ENCODE peak calls at places on chromosome 6, in seven cellular contexts. S is tibial nerve, G is stomach, A is heart left ventricle, U is spleen, X is uterus, Q is suprapubic skin. V is an unnamed sample. For H3K36me3, the result is how much of the 10 kb centered on the place peaks cover.

GRCh38 chr6:49300443-49300842 is 162.6 kb downstream of the MMUT start:
- DNase-seq in X (no peak), A (no peak), G (no peak), Q (no peak), U (no peak), S (no peak), V (no peak)

GRCh38 chr6:149045404-149045803 is 272.1 kb upstream of the TAB2 start:
- DNase-seq in G (no peak), U (no peak), X (no peak), A (no peak), S (no peak), Q (no peak), V (no peak)

GRCh38 chr6:68826501-68826900 is 191.4 kb downstream of the ADGRB3 start:
- DNase-seq in A (no peak), U (no peak), S (no peak), G (no peak), X (no peak), Q (no peak), V (no peak)

GRCh38 chr6:42406296-42407280 is 45.1 kb downstream of the TRERF1 start:
- DNase-seq in S (no peak), G (no peak), X (no peak), A (peak), U (no peak), Q (no peak), V (peak)

GRCh38 chr6:161736796-161737292 is 463.0 kb upstream of the AGPAT4 start:
- DNase-seq in S (no peak), Q (no peak), A (no peak), X (no peak), G (no peak), U (no peak), V (no peak)

GRCh38 chr6:150753404-150754184 is 111.9 kb upstream of the MTHFD1L start:
- DNase-seq in G (no peak), S (no peak), X (no peak), Q (no peak), U (no peak), A (no peak), V (no peak)

GRCh38 chr6:34490390-34491090 is 24.7 kb downstream of the PACSIN1 start:
- DNase-seq in S (no peak), U (peak), G (no peak), Q (no peak), A (no peak), X (no peak), V (no peak)

GRCh38 chr6:80642452-80642851 is 536.0 kb downstream of the BCKDHB start:
- DNase-seq in X (no peak), U (no peak), A (no peak), G (no peak), S (no peak), Q (no peak), V (no peak)

GRCh38 chr6:110708295-110708965 is 106.8 kb downstream of the CDK19 start:
- DNase-seq in X (no peak), S (no peak), Q (no peak), A (no peak), G (no peak), U (no peak), V (no peak)

GRCh38 chr6:33757113-33757512 is 10.4 kb upstream of the IP6K3 start:
- DNase-seq in A (no peak), X (no peak), S (no peak), G (no peak), Q (no peak), U (no peak), V (no peak)

GRCh38 chr6:41427642-41428401 is 92.4 kb downstream of the NCR2 start:
- DNase-seq in U (peak), X (peak), G (peak), Q (no peak), A (peak), S (no peak), V (peak)

GRCh38 chr6:35603326-35604202 is 85.2 kb downstream of the FKBP5 start:
- DNase-seq in X (no peak), Q (no peak), U (peak), S (no peak), G (no peak), A (no peak), V (no peak)

GRCh38 chr6:143513410-143513809 is 1.9 kb upstream of the FUCA2 start:
- DNase-seq in S (no peak), G (peak), U (peak), Q (no peak), X (no peak), A (peak), V (no peak)

GRCh38 chr6:144347933-144348332 is 62.8 kb downstream of the UTRN start:
- DNase-seq in X (no peak), G (no peak), A (no peak), S (no peak), Q (no peak), U (no peak), V (no peak)

GRCh38 chr6:168616807-168617756 is 176.1 kb downstream of the SMOC2 start:
- DNase-seq in Q (peak), X (no peak), S (peak), A (peak), G (no peak), U (no peak), V (peak)

GRCh38 chr6:3614918-3615317 is 136.6 kb downstream of the PXDC1 start:
- DNase-seq in U (no peak), A (no peak), S (no peak), G (no peak), X (no peak), Q (no peak), V (no peak)

GRCh38 chr6:150874184-150874583 is 8.7 kb downstream of the MTHFD1L start:
- DNase-seq in U (no peak), X (no peak), G (no peak), Q (peak), A (no peak), S (no peak), V (no peak)

GRCh38 chr6:14055541-14055940 is 62.0 kb upstream of the CD83 start:
- DNase-seq in Q (no peak), X (no peak), S (no peak), G (no peak), U (no peak), A (no peak), V (no peak)

GRCh38 chr6:23445157-23445710 is 680.8 kb upstream of the NRSN1 start:
- DNase-seq in Q (no peak), U (no peak), S (no peak), A (peak), X (no peak), G (no peak), V (no peak)

GRCh38 chr6:144809969-144810368 is 524.8 kb downstream of the UTRN start:
- DNase-seq in G (no peak), X (no peak), Q (no peak), S (no peak), A (no peak), U (no peak), V (no peak)

GRCh38 chr6:147390909-147391536 is 117.5 kb upstream of the SAMD5 start:
- DNase-seq in A (no peak), U (no peak), X (no peak), Q (no peak), S (no peak), G (no peak), V (no peak)

GRCh38 chr6:156777866-156778614 is 862 bp downstream of the ARID1B start:
- DNase-seq in X (peak), S (peak), Q (no peak), U (peak), G (peak), A (peak), V (peak)

GRCh38 chr6:162907876-162908481 is 180.2 kb downstream of the PACRG start:
- DNase-seq in X (no peak), A (no peak), S (no peak), U (no peak), Q (no peak), G (no peak), V (no peak)

GRCh38 chr6:142408409-142408808 is 106.6 kb downstream of the ADGRG6 start:
- DNase-seq in Q (no peak), S (no peak), G (no peak), A (no peak), X (no peak), U (no peak), V (no peak)

GRCh38 chr6:147166360-147166944 is 37.8 kb upstream of the STXBP5 start:
- DNase-seq in S (no peak), G (no peak), A (no peak), Q (no peak), U (no peak), X (no peak), V (no peak)

GRCh38 chr6:115891111-115891669 is 169.5 kb downstream of the FRK start:
- DNase-seq in U (no peak), Q (no peak), S (no peak), G (no peak), X (no peak), A (no peak), V (no peak)

GRCh38 chr6:146700078-146700686 is 101.4 kb downstream of the ADGB start:
- DNase-seq in U (no peak), Q (peak), A (peak), S (peak), G (peak), X (peak), V (no peak)

DNA sequence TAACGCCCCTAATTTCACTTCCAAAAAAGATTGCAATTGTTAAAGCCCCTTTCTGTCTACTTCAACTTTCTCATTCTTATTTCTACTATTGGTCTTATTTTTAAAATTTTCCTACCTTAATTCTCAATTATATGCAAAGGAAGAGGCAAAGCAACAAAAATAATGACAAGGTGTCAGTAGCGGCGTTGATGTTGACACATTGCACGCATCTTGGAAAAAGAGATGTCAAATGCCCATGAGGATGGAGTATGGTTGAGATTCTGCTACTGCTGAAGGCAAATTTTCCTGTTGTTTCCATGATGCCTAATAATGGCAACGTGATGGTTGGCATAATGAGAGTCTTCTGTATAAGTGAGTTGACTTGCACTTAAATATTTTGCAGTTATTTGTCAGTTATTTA is 258.9 kb downstream of the CDKAL1 start:
- DNase-seq in G (no peak), S (no peak), A (no peak), X (no peak), U (no peak), Q (no peak), V (no peak)
- TF ChIP-seq CTCF in G (no peak), S (no peak), A (no peak), X (no peak), U (no peak), Q (no peak), V (no peak)

GRCh38 chr6:152223622-152224021 is 413.5 kb downstream of the SYNE1 start:
- DNase-seq in U (no peak), S (no peak), A (no peak), X (no peak), G (no peak), Q (no peak), V (no peak)

GRCh38 chr6:152218887-152219286 is 411.4 kb downstream of the ESR1 start:
- DNase-seq in Q (no peak), S (no peak), X (no peak), A (no peak), G (no peak), U (no peak), V (no peak)

GRCh38 chr6:152220785-152221184 is 413.3 kb downstream of the ESR1 start:
- DNase-seq in S (no peak), A (peak), G (no peak), Q (no peak), U (no peak), X (no peak), V (no peak)

GRCh38 chr6:152225231-152225934 is 411.8 kb downstream of the SYNE1 start:
- DNase-seq in X (no peak), U (no peak), S (no peak), A (no peak), G (no peak), Q (no peak), V (no peak)

GRCh38 chr6:152221806-152222628 is 414.5 kb downstream of the ESR1 start:
- DNase-seq in X (no peak), G (no peak), U (no peak), S (no peak), Q (no peak), A (no peak), V (no peak)
- H3K36me3 ChIP-seq in X (under half), G (half or more), U (under half), S (half or more), Q (half or more), A (half or more), V (under half)

GRCh38 chr6:52262620-52263344 is 18.5 kb upstream of the IL17F start:
- DNase-seq in G (no peak), A (no peak), X (no peak), U (no peak), Q (no peak), S (no peak), V (no peak)

GRCh38 chr6:52255434-52255833 is 11.1 kb upstream of the IL17F start:
- DNase-seq in G (no peak), X (no peak), A (no peak), S (no peak), U (no peak), Q (no peak), V (no peak)

GRCh38 chr6:52263709-52264320 is 19.5 kb upstream of the IL17F start:
- DNase-seq in S (peak), Q (no peak), U (peak), A (peak), X (peak), G (peak), V (peak)

GRCh38 chr6:52261229-52261628 is 16.9 kb upstream of the IL17F start:
- DNase-seq in S (no peak), X (no peak), A (no peak), Q (no peak), G (no peak), U (no peak), V (no peak)

DNA sequence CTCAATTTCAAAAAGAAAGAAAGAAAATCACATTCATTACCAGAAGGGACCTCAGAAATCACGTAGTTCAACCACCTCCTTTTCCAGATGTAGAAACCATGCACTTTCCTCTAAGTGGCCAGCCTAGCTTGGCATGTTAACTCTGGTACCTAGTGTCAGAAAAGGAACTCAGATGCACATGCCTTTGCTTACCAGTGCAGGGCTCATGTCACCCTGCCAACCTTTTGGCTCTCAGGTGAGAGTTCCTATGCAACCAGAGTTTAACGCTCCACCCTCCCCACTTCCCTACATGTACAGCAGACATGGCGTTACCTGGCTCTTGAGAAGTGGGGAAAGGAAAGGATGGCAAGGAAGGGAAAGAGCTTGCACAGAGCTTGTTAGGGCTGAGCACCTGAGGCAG is 16.3 kb upstream of the IL17F start:
- DNase-seq in X (no peak), Q (no peak), G (no peak), S (no peak), A (no peak), U (no peak), V (no peak)
- TF ChIP-seq POLR2A in X (no peak), Q (no peak), G (no peak), S (no peak), A (no peak), U (no peak), V (no peak)

GRCh38 chr6:76876922-76877553 is 586.3 kb downstream of the HTR1B start:
- DNase-seq in A (no peak), Q (no peak), G (peak), X (no peak), S (no peak), U (no peak), V (no peak)
- TF ChIP-seq CTCF in A (peak), Q (peak), G (peak), X (no peak), S (no peak), U (no peak), V (no peak)

DNA sequence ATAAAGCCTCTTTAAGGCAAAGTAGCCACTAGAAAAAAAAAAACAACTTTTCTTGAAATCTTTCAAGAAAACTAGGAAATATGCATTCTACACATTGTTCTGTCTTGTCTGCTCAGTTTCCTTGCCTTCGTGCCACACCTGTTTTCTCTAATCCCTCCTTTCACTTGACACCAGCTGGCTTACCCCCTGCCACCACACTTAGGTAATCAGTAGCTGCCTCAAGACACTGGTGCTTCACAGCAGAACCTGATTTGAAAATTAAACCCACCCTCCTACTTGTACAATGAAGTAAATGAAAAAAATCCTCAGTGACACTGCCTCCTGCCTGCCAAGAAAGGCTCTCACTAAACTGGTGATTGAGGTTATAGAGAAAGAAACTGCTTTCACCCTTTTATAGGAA is 45.8 kb upstream of the SCML4 start:
- DNase-seq in U (no peak), X (no peak), S (no peak), Q (no peak), A (no peak), G (no peak), V (no peak)
- H3K36me3 ChIP-seq in U (under half), X (under half), S (under half), Q (under half), A (under half), G (under half), V (under half)

GRCh38 chr6:6586671-6587526 is 1.6 kb upstream of the LY86 start:
- DNase-seq in X (no peak), U (peak), G (no peak), S (no peak), A (peak), Q (no peak), V (no peak)

GRCh38 chr6:6586167-6586566 is 2.4 kb upstream of the LY86 start:
- DNase-seq in G (no peak), U (no peak), S (no peak), X (no peak), A (no peak), Q (no peak), V (no peak)

GRCh38 chr6:6588924-6589696 is 590 bp downstream of the LY86 start:
- DNase-seq in A (peak), S (no peak), X (no peak), Q (no peak), G (no peak), U (no peak), V (no peak)

GRCh38 chr6:6587696-6588063 is 840 bp upstream of the LY86 start:
- DNase-seq in A (no peak), X (no peak), S (no peak), Q (no peak), U (no peak), G (no peak), V (no peak)

DNA sequence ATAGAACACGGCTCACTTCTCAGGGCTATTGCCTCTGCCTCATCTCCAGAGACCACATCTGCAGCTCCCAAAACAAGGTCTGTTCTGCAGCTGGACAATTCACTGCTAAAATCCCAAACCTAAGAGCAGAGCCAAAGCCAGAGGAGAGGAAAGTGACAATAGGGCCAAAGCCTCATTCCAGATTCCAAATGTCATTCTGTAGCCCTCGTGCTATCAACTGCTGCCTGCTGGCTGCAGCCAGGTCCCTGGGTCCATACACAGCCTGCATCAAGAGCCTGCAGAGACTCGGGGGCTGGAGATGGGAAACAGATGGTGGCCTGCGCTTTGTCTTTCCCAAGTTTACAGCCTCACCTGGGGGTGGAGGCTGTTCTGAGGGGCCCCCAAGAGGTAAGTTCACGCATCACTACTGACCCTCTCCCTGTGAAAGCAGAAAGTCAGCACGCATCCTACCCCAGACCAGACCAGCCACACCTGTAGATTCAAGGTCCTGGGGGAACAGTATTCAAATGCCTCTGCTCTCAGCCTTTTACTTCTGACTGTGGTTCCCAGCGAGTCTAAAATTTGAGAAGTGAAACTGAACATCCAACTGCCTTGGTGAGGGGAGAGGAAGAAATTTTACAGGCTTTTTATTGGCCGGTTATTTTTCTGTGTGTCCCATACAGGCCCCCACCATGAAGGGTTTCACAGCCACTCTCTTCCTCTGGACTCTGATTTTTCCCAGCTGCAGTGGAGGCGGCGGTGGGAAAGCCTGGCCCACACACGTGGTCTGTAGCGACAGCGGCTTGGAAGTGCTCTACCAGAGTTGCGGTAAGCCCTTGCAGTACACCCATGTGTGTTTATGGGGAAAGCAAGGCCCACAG is at the start of gene LY86:
- DNase-seq in Q (no peak), A (peak), G (no peak), X (no peak), S (no peak), U (peak), V (no peak)
- TF ChIP-seq POLR2A in Q (no peak), A (no peak), G (no peak), X (no peak), S (no peak), U (no peak), V (no peak)

DNA sequence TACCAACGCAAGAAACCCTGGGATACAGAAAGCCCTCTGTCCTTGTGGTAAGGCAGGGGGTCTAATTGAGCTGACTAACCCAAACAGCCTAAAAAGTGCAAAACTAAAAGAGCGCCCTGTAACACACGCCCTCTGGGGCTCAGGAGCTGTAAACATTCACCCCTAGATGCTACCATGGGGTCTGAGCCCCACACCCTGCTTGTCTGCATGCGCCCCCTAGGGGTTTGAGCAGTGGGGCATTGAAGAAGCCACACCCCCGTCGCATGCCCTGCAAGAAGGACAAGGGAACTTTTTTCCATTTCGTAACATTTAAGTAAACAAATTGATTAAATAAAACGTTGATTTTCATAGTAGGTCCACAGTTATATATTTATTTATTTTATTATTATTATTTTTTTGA is 616.9 kb upstream of the MAN1A1 start:
- DNase-seq in X (no peak), S (no peak), U (no peak), G (no peak), A (no peak), Q (no peak), V (no peak)
- TF ChIP-seq CTCF in X (no peak), S (no peak), U (no peak), G (no peak), A (no peak), Q (no peak), V (no peak)

DNA sequence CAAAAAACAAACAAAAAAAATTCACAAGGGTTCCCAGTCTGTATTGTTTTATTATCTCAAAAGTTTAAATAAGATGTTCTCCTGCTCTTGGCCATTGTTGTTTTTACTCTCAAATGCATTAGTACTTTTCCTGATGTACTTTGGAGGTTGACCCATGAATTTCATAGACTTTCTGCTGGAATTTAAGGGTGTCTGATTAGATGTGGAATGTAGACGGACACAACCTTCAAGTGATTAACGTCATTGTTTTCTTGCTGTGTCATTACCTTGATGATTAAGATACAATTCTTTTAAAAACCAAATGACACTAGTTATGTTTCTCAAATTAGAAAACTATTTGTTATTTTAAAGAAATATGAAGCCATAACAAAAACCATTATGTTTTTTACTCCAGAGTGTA is 421.4 kb upstream of the RUNX2 start:
- DNase-seq in G (no peak), Q (no peak), X (no peak), U (no peak), S (no peak), A (no peak), V (no peak)
- H3K36me3 ChIP-seq in G (under half), Q (under half), X (under half), U (under half), S (under half), A (under half), V (under half)

GRCh38 chr6:31399589-31400466 is 3.6 kb upstream of the MICA start:
- DNase-seq in A (peak), S (peak), U (peak), Q (peak), G (peak), X (peak), V (peak)
- TF ChIP-seq POLR2A in A (no peak), S (peak), U (peak), Q (no peak), G (no peak), X (peak), V (peak)

V was measured in ovary.